ENCODE peak calls at places on chromosomes 3 and 15, in ten cellular contexts. A is lower leg skin, Y is breast epithelium, K is HepG2, L is heart left ventricle, X is IMR-90, D is spleen, P is endothelial cell of umbilical vein, E is A549, C is transverse colon. V is an unnamed sample.

GRCh38 chr3:100045696-100046095 is 68.6 kb downstream of the FILIP1L start:
- DNase-seq in C (peak), P (no peak), D (no peak), K (no peak), Y (no peak), L (peak), X (peak), E (no peak), A (no peak), V (peak)

GRCh38 chr3:86978111-86978528 is 12.8 kb downstream of the VGLL3 start:
- DNase-seq in Y (no peak), L (peak), P (no peak), C (no peak), X (peak), E (no peak), D (no peak), K (no peak), A (peak), V (no peak)

GRCh38 chr3:73504852-73505251 is 119.9 kb downstream of the PDZRN3 start:
- DNase-seq in L (no peak), X (no peak), E (no peak), C (no peak), Y (no peak), D (no peak), A (no peak), P (no peak), K (no peak), V (no peak)

GRCh38 chr15:82832601-82833209 is 23.3 kb downstream of the WHAMM start:
- DNase-seq in L (no peak), E (peak), C (no peak), X (peak), P (peak), K (no peak), D (no peak), A (no peak), Y (no peak), V (no peak)

GRCh38 chr15:61038387-61038786 is 190.7 kb downstream of the RORA start:
- DNase-seq in P (peak), Y (peak), E (peak), A (no peak), X (peak), D (no peak), L (no peak), C (peak), K (no peak), V (no peak)

GRCh38 chr3:20622304-20622703 is 436.3 kb upstream of the SGO1 start:
- DNase-seq in K (no peak), A (no peak), C (no peak), L (no peak), X (peak), E (no peak), P (no peak), Y (no peak), D (no peak), V (no peak)

GRCh38 chr3:99868438-99868723 is 50.7 kb downstream of the CMSS1 start:
- DNase-seq in E (peak), X (peak), K (no peak), D (no peak), A (no peak), C (no peak), P (peak), Y (no peak), L (no peak), V (peak)

GRCh38 chr3:79467721-79468120 is 300.1 kb downstream of the ROBO1 start:
- DNase-seq in A (no peak), X (no peak), P (no peak), K (no peak), E (no peak), C (no peak), L (no peak), D (no peak), Y (no peak), V (no peak)

GRCh38 chr3:10195692-10196091 is 31.0 kb downstream of the IRAK2 start:
- DNase-seq in D (peak), A (no peak), Y (no peak), E (no peak), K (no peak), P (no peak), C (no peak), L (no peak), X (no peak), V (no peak)

GRCh38 chr3:179967622-179968021 is 69.1 kb downstream of the PEX5L start:
- DNase-seq in C (no peak), P (no peak), D (no peak), E (no peak), L (no peak), A (no peak), Y (no peak), K (no peak), X (peak), V (no peak)

GRCh38 chr3:184805351-184806038 is 6.5 kb upstream of the VPS8 start:
- DNase-seq in K (peak), A (no peak), D (no peak), X (no peak), P (peak), C (no peak), E (no peak), Y (no peak), L (no peak), V (peak)

GRCh38 chr3:13452490-13453335 is 27.4 kb upstream of the HDAC11 start:
- DNase-seq in E (peak), A (no peak), Y (no peak), C (peak), X (peak), L (no peak), K (peak), P (peak), D (no peak), V (peak)

GRCh38 chr15:40937762-40938529 is 8.8 kb downstream of the DLL4 start:
- DNase-seq in L (no peak), K (no peak), E (peak), X (no peak), A (no peak), Y (peak), D (no peak), P (no peak), C (peak), V (no peak)

GRCh38 chr3:165778456-165778855 is 58.8 kb downstream of the BCHE start:
- DNase-seq in C (no peak), Y (no peak), P (no peak), L (no peak), E (no peak), X (no peak), K (no peak), D (no peak), A (no peak), V (no peak)

GRCh38 chr3:111076732-111077131 is 5.1 kb downstream of the NECTIN3 start:
- DNase-seq in Y (no peak), A (no peak), P (no peak), E (no peak), L (no peak), K (no peak), D (no peak), C (no peak), X (no peak), V (no peak)

GRCh38 chr3:11641683-11642407 is 1.9 kb downstream of the VGLL4 start:
- DNase-seq in X (peak), D (no peak), E (no peak), Y (no peak), P (peak), A (no peak), L (no peak), C (no peak), K (no peak), V (peak)

GRCh38 chr3:16884084-16884747 is 539 bp upstream of the PLCL2 start:
- DNase-seq in P (peak), X (peak), E (peak), K (no peak), C (peak), D (peak), Y (no peak), A (peak), L (peak), V (peak)

GRCh38 chr3:57855943-57856342 is 99.8 kb downstream of the SLMAP start:
- DNase-seq in Y (no peak), K (no peak), A (no peak), C (no peak), D (no peak), X (peak), E (no peak), P (no peak), L (no peak), V (peak)

GRCh38 chr3:126412841-126413692 is 18.4 kb downstream of the CFAP100 start:
- DNase-seq in C (no peak), K (no peak), A (peak), D (peak), X (no peak), P (no peak), L (no peak), Y (no peak), E (no peak), V (no peak)

GRCh38 chr15:68418611-68419161 is 13.3 kb downstream of the ITGA11 start:
- DNase-seq in A (peak), L (peak), K (no peak), Y (peak), X (peak), C (peak), D (no peak), E (peak), P (peak), V (no peak)

GRCh38 chr3:36483709-36484108 is 103.4 kb downstream of the STAC start:
- DNase-seq in Y (no peak), A (no peak), X (no peak), C (no peak), L (no peak), E (no peak), D (no peak), K (no peak), P (no peak), V (no peak)

GRCh38 chr3:119293761-119294401 is at the start of gene ARHGAP31:
- DNase-seq in D (peak), P (peak), Y (peak), C (peak), L (peak), X (peak), E (peak), K (peak), A (peak), V (peak)

GRCh38 chr3:172808969-172809546 is 58.5 kb downstream of the ECT2 start:
- DNase-seq in D (no peak), E (peak), A (no peak), C (no peak), K (peak), P (peak), Y (no peak), X (peak), L (no peak), V (peak)

GRCh38 chr15:84570164-84570692 is 30.6 kb upstream of the ZSCAN2 start:
- DNase-seq in X (no peak), Y (no peak), P (no peak), C (peak), D (peak), A (peak), E (peak), L (peak), K (no peak), V (peak)

GRCh38 chr3:67524046-67524445 is 130.4 kb downstream of the SUCLG2 start:
- DNase-seq in K (no peak), A (no peak), X (peak), C (no peak), Y (no peak), P (no peak), D (no peak), E (no peak), L (no peak), V (no peak)

GRCh38 chr15:75843618-75844610 is 667 bp downstream of the UBE2Q2 start:
- DNase-seq in Y (peak), L (peak), P (peak), D (peak), A (peak), E (peak), C (peak), K (peak), X (peak), V (peak)

GRCh38 chr3:12681586-12682371 is 17.9 kb upstream of the RAF1 start:
- DNase-seq in P (no peak), C (no peak), L (peak), E (peak), A (no peak), D (no peak), Y (no peak), K (no peak), X (peak), V (no peak)

GRCh38 chr3:19945405-19946290 is 1.2 kb upstream of the RAB5A start:
- DNase-seq in E (peak), P (no peak), X (no peak), Y (no peak), A (peak), L (no peak), D (peak), K (no peak), C (peak), V (no peak)

GRCh38 chr15:47523669-47524068 is 193.6 kb upstream of the SEMA6D start:
- DNase-seq in C (no peak), D (no peak), Y (no peak), A (no peak), L (no peak), K (no peak), X (peak), P (peak), E (no peak), V (peak)

GRCh38 chr15:45185069-45185779 is 2.5 kb downstream of the SHF start:
- DNase-seq in C (no peak), D (no peak), A (no peak), L (no peak), P (no peak), Y (no peak), X (no peak), K (no peak), E (no peak), V (no peak)

GRCh38 chr3:107581230-107581629 is 58.5 kb downstream of the BBX start:
- DNase-seq in D (no peak), Y (no peak), E (no peak), C (no peak), K (no peak), A (no peak), P (no peak), L (no peak), X (no peak), V (no peak)

GRCh38 chr3:131957511-131957910 is 77.3 kb downstream of the CPNE4 start:
- DNase-seq in Y (no peak), L (no peak), X (no peak), K (no peak), C (no peak), A (no peak), E (no peak), D (no peak), P (no peak), V (no peak)

GRCh38 chr3:13564751-13565560 is 16.0 kb downstream of the FBLN2 start:
- DNase-seq in L (no peak), D (peak), A (no peak), K (no peak), X (no peak), Y (no peak), E (no peak), P (no peak), C (no peak), V (no peak)

GRCh38 chr3:53846134-53846850 is at the start of the genes CHDH and IL17RB:
- DNase-seq in Y (peak), D (peak), K (peak), E (peak), P (peak), L (peak), A (peak), X (no peak), C (peak), V (peak)

GRCh38 chr3:27712136-27713065 is 9.7 kb downstream of the EOMES start:
- DNase-seq in K (peak), D (peak), C (peak), E (peak), P (peak), Y (peak), A (peak), X (peak), L (peak), V (peak)

GRCh38 chr3:13684854-13685253 is 135.9 kb downstream of the FBLN2 start:
- DNase-seq in C (no peak), D (no peak), X (no peak), L (no peak), E (no peak), A (no peak), P (no peak), K (no peak), Y (no peak), V (no peak)

GRCh38 chr3:167855306-167855705 is 119.8 kb downstream of the SERPINI1 start:
- DNase-seq in D (no peak), K (no peak), P (no peak), C (no peak), X (no peak), A (no peak), Y (no peak), L (no peak), E (no peak), V (no peak)

GRCh38 chr3:167851749-167852148 is 116.2 kb downstream of the SERPINI1 start:
- DNase-seq in L (no peak), E (no peak), P (no peak), X (no peak), A (no peak), K (no peak), Y (no peak), C (no peak), D (no peak), V (no peak)

GRCh38 chr3:167852216-167852615 is 116.7 kb downstream of the SERPINI1 start:
- DNase-seq in E (no peak), A (no peak), L (no peak), X (peak), Y (no peak), K (no peak), C (no peak), P (no peak), D (no peak), V (no peak)

GRCh38 chr3:167851171-167851570 is 115.7 kb downstream of the SERPINI1 start:
- DNase-seq in X (peak), D (no peak), K (no peak), A (no peak), L (no peak), Y (no peak), E (no peak), P (no peak), C (no peak), V (no peak)

GRCh38 chr3:167854846-167855245 is 119.3 kb downstream of the SERPINI1 start:
- DNase-seq in A (no peak), L (no peak), P (no peak), E (no peak), D (no peak), X (no peak), C (no peak), K (no peak), Y (no peak), V (no peak)
- TF ChIP-seq POLR2A in A (no peak), L (no peak), P (no peak), E (no peak), D (no peak), X (no peak), C (no peak), K (no peak), Y (no peak), V (no peak)

GRCh38 chr3:143973352-143974021 is 1.9 kb downstream of the DIPK2A start:
- DNase-seq in P (peak), X (peak), L (peak), E (peak), D (no peak), C (peak), K (peak), Y (no peak), A (no peak), V (peak)
- TF ChIP-seq POLR2A in P (no peak), X (no peak), L (no peak), E (no peak), D (no peak), C (no peak), K (no peak), Y (no peak), A (no peak), V (peak)

GRCh38 chr3:134372405-134373277 is 1.6 kb downstream of the AMOTL2 start:
- DNase-seq in K (no peak), E (no peak), C (no peak), L (no peak), Y (no peak), D (peak), A (no peak), P (no peak), X (peak), V (no peak)

GRCh38 chr3:134373942-134374790 is at the start of gene AMOTL2:
- DNase-seq in D (peak), A (peak), C (peak), E (peak), P (peak), X (peak), L (peak), Y (peak), K (peak), V (peak)

GRCh38 chr3:134374791-134375541 is 719 bp upstream of the AMOTL2 start:
- DNase-seq in X (no peak), Y (no peak), E (peak), K (peak), A (peak), D (peak), L (peak), C (peak), P (peak), V (no peak)

GRCh38 chr3:134371542-134372324 is 2.5 kb downstream of the AMOTL2 start:
- DNase-seq in Y (no peak), L (peak), X (peak), E (no peak), C (no peak), P (peak), K (no peak), A (peak), D (peak), V (no peak)

DNA sequence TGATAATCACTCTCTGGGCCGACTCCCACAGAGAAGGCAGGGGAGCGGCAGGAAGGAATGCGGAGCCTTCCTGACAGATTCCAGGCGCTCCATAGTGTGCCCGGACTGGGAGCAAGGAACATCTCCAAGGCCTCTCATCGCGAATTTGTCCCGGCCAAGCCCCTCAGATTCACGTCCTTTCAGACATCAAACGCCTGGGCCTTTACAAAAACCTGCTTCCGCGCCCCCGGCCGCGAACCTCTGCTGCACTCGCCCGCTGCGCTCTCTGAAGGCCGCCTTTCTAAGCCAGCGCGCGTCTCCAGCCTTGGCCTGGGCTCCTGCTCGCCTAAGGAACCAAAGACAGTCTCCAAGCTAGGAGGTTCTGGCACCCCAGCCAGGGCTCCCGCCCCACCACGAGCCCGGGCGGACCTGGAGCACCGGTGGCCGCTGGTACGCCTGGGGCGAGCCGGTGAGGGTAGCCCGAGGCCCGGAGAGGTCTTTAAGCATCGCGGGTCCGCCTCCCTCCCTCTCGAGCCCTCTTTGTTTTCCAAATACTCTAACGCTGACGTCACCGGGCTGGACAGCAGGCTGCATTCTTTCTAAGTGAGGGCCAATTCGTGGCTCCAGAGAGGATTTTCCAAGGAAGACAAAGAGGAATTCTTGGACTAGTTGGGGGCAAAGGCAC is 837 bp downstream of the AMOTL2 start:
- DNase-seq in D (peak), L (peak), X (peak), P (peak), E (peak), K (peak), Y (peak), A (peak), C (peak), V (no peak)
- TF ChIP-seq POLR2A in D (peak), L (peak), X (peak), P (peak), E (no peak), K (no peak), Y (peak), A (no peak), C (peak), V (no peak)

GRCh38 chr3:109678600-109678999 is 341.3 kb upstream of the DPPA4 start:
- DNase-seq in Y (no peak), K (no peak), P (no peak), C (no peak), L (no peak), X (no peak), E (no peak), A (no peak), D (no peak), V (no peak)
- TF ChIP-seq POLR2A in Y (no peak), K (no peak), P (no peak), C (no peak), L (no peak), X (no peak), E (no peak), A (no peak), D (no peak), V (no peak)

DNA sequence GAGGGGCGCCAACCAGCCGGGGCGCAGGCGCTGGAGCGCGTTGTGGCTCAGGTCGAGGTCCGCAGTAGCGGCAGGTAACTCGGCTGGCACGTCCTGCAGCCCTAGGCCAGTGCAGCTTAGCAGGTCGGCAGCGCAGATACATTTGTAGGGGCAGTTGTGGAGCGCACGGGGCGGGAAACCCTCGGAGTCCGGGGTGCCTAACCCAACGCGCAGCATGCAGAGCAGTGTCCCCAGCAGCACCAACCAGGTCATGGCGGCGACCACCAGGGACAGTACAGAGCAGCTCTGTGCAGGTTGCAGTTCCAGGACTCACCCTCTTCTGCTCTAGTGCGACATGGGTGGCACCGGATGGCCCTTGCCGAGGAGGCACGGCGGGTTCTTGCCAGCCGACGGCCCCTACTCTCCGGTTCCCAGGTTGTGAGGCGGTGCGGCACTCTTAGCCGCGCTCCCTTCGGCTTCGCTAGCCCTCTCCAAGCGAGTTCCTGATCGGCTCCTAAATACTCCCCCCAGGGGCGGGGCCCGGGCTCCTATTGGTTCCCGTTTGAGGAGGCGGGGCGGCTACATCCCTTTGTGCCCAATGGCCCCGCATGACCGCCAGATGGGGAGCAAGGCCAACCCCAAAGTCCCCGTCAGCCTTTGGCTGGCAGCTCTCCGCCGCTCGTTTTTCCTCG is at the start of gene AMIGO3:
- DNase-seq in K (no peak), P (peak), D (peak), Y (peak), X (peak), L (peak), E (peak), C (peak), A (peak), V (peak)
- TF ChIP-seq POLR2A in K (no peak), P (peak), D (peak), Y (peak), X (peak), L (peak), E (peak), C (peak), A (no peak), V (peak)

GRCh38 chr15:74791667-74792066 is 9.8 kb downstream of the CSK start:
- DNase-seq in C (no peak), P (no peak), L (no peak), Y (no peak), A (no peak), E (no peak), X (no peak), K (no peak), D (peak), V (no peak)
- TF ChIP-seq POLR2A in C (no peak), P (no peak), L (no peak), Y (no peak), A (no peak), E (no peak), X (no peak), K (no peak), D (no peak), V (no peak)